ENCODE peak calls at places on chromosome 13, in ten cellular contexts. N is CD4-positive, alpha-beta memory T cell; K is tibial artery; J is thoracic aorta; Y is ascending aorta; L is sigmoid colon; G is heart right ventricle; B is neuronal stem cell; C is body of pancreas; S is adrenal gland. M is an unnamed sample. For H3K4me1, the result is how much of the 10 kb centered on the place peaks cover.

GRCh38 chr13:77001963-77002587 is 10.2 kb downstream of the CLN5 start:
- DNase-seq in N (no peak), K (no peak), J (no peak), Y (no peak), L (no peak), G (no peak), B (no peak), C (no peak), S (no peak), M (no peak)

GRCh38 chr13:18949970-18950369 is 231.7 kb downstream of the TUBA3C start:
- DNase-seq in N (no peak), K (no peak), J (no peak), Y (no peak), L (no peak), G (no peak), B (no peak), C (no peak), S (no peak), M (no peak)

GRCh38 chr13:68234278-68234677 is 1004.1 kb upstream of the PCDH9 start:
- DNase-seq in N (no peak), K (no peak), J (no peak), Y (no peak), L (no peak), G (no peak), B (no peak), C (no peak), S (no peak), M (no peak)

GRCh38 chr13:71831716-71832115 is 35.3 kb downstream of the DACH1 start:
- DNase-seq in N (no peak), K (no peak), J (no peak), Y (no peak), L (no peak), G (no peak), B (peak), C (no peak), S (no peak), M (no peak)

GRCh38 chr13:99995503-99996176 is 14.1 kb downstream of the ZIC2 start:
- DNase-seq in N (peak), K (no peak), J (no peak), Y (no peak), L (no peak), G (no peak), B (peak), C (no peak), S (no peak), M (no peak)

GRCh38 chr13:110263906-110264305 is 43.1 kb downstream of the COL4A1 start:
- DNase-seq in N (no peak), K (no peak), J (no peak), Y (no peak), L (peak), G (peak), B (no peak), C (no peak), S (no peak), M (no peak)

GRCh38 chr13:29993716-29994488 is 143.5 kb upstream of the UBL3 start:
- DNase-seq in N (no peak), K (no peak), J (no peak), Y (no peak), L (no peak), G (no peak), B (no peak), C (no peak), S (no peak), M (no peak)

GRCh38 chr13:40102854-40103253 is 447.4 kb downstream of the COG6 start:
- DNase-seq in N (no peak), K (no peak), J (no peak), Y (no peak), L (no peak), G (no peak), B (no peak), C (no peak), S (peak), M (no peak)

GRCh38 chr13:41370736-41371135 is 59.7 kb downstream of the NAA16 start:
- DNase-seq in N (no peak), K (no peak), J (no peak), Y (no peak), L (no peak), G (no peak), B (no peak), C (no peak), S (no peak), M (no peak)

GRCh38 chr13:26785845-26786630 is 25.5 kb upstream of the GPR12 start:
- DNase-seq in N (peak), K (no peak), J (no peak), Y (no peak), L (peak), G (peak), B (no peak), C (peak), S (peak), M (peak)

GRCh38 chr13:24148414-24149305 is 11.9 kb upstream of the SPATA13 start:
- DNase-seq in N (no peak), K (no peak), J (no peak), Y (no peak), L (no peak), G (no peak), B (no peak), C (peak), S (peak), M (no peak)

GRCh38 chr13:103471896-103472295 is 405.7 kb upstream of the SLC10A2 start:
- DNase-seq in N (no peak), K (no peak), J (no peak), Y (no peak), L (no peak), G (no peak), B (no peak), C (no peak), S (no peak), M (no peak)

GRCh38 chr13:22235285-22235949 is 564.5 kb downstream of the FGF9 start:
- DNase-seq in N (no peak), K (no peak), J (no peak), Y (no peak), L (no peak), G (no peak), B (no peak), C (no peak), S (no peak), M (no peak)

GRCh38 chr13:97724450-97724849 is 229.0 kb upstream of the IPO5 start:
- DNase-seq in N (no peak), K (no peak), J (no peak), Y (no peak), L (no peak), G (no peak), B (no peak), C (no peak), S (no peak), M (no peak)

GRCh38 chr13:110414283-110414682 is 107.2 kb downstream of the COL4A2 start:
- DNase-seq in N (no peak), K (no peak), J (no peak), Y (no peak), L (no peak), G (peak), B (no peak), C (no peak), S (no peak), M (no peak)

GRCh38 chr13:78998736-78999135 is 339.8 kb upstream of the OBI1 start:
- DNase-seq in N (no peak), K (no peak), J (no peak), Y (no peak), L (no peak), G (no peak), B (no peak), C (no peak), S (no peak), M (no peak)

GRCh38 chr13:98997738-98998641 is 20.1 kb upstream of the DOCK9 start:
- DNase-seq in N (no peak), K (no peak), J (no peak), Y (no peak), L (no peak), G (no peak), B (no peak), C (no peak), S (peak), M (no peak)

GRCh38 chr13:40026174-40026585 is 370.7 kb downstream of the COG6 start:
- DNase-seq in N (peak), K (no peak), J (no peak), Y (no peak), L (no peak), G (no peak), B (no peak), C (no peak), S (no peak), M (no peak)

GRCh38 chr13:24130134-24130792 is 30.3 kb upstream of the SPATA13 start:
- DNase-seq in N (no peak), K (no peak), J (no peak), Y (no peak), L (no peak), G (no peak), B (no peak), C (no peak), S (no peak), M (no peak)

GRCh38 chr13:64553411-64554129 is 2676.6 kb downstream of the PCDH9 start:
- DNase-seq in N (no peak), K (no peak), J (no peak), Y (no peak), L (no peak), G (no peak), B (no peak), C (no peak), S (no peak), M (no peak)

GRCh38 chr13:114235697-114236096 is 1.0 kb downstream of the CDC16 start:
- DNase-seq in N (no peak), K (no peak), J (no peak), Y (no peak), L (no peak), G (no peak), B (no peak), C (no peak), S (no peak), M (peak)

GRCh38 chr13:23743269-23743668 is 145.9 kb downstream of the MIPEP start:
- DNase-seq in N (peak), K (no peak), J (no peak), Y (no peak), L (no peak), G (no peak), B (no peak), C (no peak), S (no peak), M (no peak)

GRCh38 chr13:21402586-21403307 is 56.4 kb downstream of the ZDHHC20 start:
- DNase-seq in N (no peak), K (no peak), J (no peak), Y (no peak), L (no peak), G (no peak), B (no peak), C (no peak), S (peak), M (no peak)

GRCh38 chr13:91724591-91724990 is 326.2 kb downstream of the GPC5 start:
- DNase-seq in N (no peak), K (no peak), J (no peak), Y (no peak), L (no peak), G (no peak), B (no peak), C (no peak), S (peak), M (no peak)

DNA sequence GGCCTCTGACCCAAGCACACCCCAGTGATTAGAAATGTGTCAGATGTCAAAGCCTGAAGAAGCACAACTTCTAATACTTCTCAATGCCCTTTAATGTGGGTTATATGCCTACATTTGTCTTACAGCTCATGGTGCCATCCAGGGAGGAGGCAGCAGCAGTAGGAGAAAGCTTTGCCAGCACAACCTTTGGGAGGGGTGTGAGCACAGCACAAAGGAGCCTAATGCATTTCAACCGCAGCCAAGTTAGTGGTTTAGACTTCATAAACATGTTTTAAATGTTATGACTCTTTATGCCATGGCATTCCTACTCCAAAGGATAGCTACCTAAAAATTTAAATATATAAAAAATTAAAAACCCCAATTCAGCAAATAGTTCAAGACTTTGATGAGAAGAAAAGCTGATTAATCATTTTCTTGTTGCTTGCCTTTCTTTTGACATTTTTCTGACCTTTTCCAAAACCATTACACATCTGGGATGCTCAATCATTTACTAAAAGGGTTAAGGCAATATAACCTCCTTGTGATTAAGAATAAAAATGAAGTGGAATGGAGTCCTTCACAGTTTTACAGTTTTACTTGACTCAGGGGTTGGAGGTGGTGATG is 142.7 kb downstream of the DLEU7 start:
- DNase-seq in N (no peak), K (no peak), J (no peak), Y (no peak), L (no peak), G (no peak), B (no peak), C (no peak), S (no peak), M (no peak)
- H3K27ac ChIP-seq in N (no peak), K (no peak), J (no peak), Y (no peak), L (no peak), G (peak), B (no peak), C (no peak), S (no peak), M (peak)

DNA sequence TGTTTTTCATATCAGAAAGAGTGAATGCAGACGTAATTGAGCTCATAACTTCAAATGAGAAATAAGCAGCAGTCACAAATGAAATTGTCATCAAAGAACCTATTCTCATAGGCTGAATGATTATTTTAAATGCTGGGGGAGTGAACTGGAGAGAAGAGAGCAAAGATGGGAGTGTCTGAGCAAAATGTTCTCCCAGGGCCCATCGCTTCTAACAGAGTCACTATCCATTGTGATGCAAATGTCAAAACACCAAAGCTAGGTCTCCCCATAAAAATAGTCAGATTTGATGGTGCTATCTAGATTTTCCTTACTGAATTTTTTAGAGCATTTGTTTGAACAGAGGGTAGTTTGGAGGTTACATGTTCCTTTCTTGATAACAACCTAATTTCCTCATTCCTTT is 278.7 kb downstream of the PCDH9 start:
- DNase-seq in N (no peak), K (no peak), J (no peak), Y (no peak), L (no peak), G (no peak), B (no peak), C (no peak), S (no peak), M (no peak)
- H3K4me1 ChIP-seq in N (under half), K (under half), J (under half), Y (under half), L (under half), G (under half), B (under half), C (under half), S (under half), M (under half)

GRCh38 chr13:95123726-95124125 is 177.5 kb downstream of the ABCC4 start:
- DNase-seq in N (no peak), K (no peak), J (no peak), Y (no peak), L (no peak), G (no peak), B (no peak), C (no peak), S (no peak), M (no peak)
- H3K4me3 ChIP-seq in N (no peak), K (no peak), J (no peak), Y (no peak), L (no peak), G (no peak), B (no peak), C (no peak), S (no peak), M (no peak)

DNA sequence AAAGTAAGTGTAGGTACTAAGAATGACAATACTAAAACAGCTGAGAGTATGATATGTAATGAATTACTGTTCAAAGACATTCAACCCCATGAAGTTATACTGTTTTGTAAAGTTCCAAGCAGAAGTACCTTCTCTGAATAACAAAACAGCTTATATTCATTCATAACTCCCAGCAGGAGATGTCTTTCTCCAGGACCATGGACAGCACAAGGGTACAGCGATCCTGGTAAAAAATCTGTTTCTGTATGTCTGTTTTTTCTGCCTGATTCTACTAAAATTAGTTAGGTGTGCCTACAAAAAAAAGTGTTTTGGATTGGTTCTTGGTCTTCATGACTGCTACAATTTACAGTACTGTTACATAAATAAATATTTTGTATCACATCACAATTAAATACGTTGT is 172.5 kb upstream of the SLITRK5 start:
- DNase-seq in N (no peak), K (no peak), J (no peak), Y (no peak), L (no peak), G (no peak), B (peak), C (no peak), S (no peak), M (no peak)
- H3K27ac ChIP-seq in N (no peak), K (no peak), J (no peak), Y (no peak), L (no peak), G (no peak), B (no peak), C (no peak), S (no peak), M (no peak)

GRCh38 chr13:75669706-75670105 is 33.6 kb downstream of the LMO7 start:
- DNase-seq in N (no peak), K (no peak), J (no peak), Y (no peak), L (no peak), G (no peak), B (no peak), C (no peak), S (no peak), M (no peak)
- H3K4me1 ChIP-seq in N (under half), K (under half), J (under half), Y (under half), L (under half), G (under half), B (under half), C (under half), S (under half), M (under half)

GRCh38 chr13:25180795-25181537 is 8.9 kb upstream of the AMER2 start:
- DNase-seq in N (no peak), K (no peak), J (no peak), Y (no peak), L (no peak), G (no peak), B (no peak), C (no peak), S (no peak), M (no peak)

GRCh38 chr13:25179011-25179410 is 6.9 kb upstream of the AMER2 start:
- DNase-seq in N (no peak), K (no peak), J (no peak), Y (no peak), L (no peak), G (no peak), B (no peak), C (no peak), S (no peak), M (no peak)

GRCh38 chr13:25179810-25180437 is 7.8 kb upstream of the AMER2 start:
- DNase-seq in N (no peak), K (no peak), J (no peak), Y (no peak), L (no peak), G (no peak), B (no peak), C (no peak), S (no peak), M (no peak)

GRCh38 chr13:25181597-25181996 is 9.5 kb upstream of the AMER2 start:
- DNase-seq in N (no peak), K (no peak), J (no peak), Y (no peak), L (no peak), G (no peak), B (no peak), C (no peak), S (no peak), M (no peak)

GRCh38 chr13:25180450-25180794 is 8.3 kb upstream of the AMER2 start:
- DNase-seq in N (no peak), K (no peak), J (no peak), Y (no peak), L (no peak), G (no peak), B (no peak), C (no peak), S (no peak), M (no peak)
- H3K4me3 ChIP-seq in N (no peak), K (no peak), J (no peak), Y (no peak), L (no peak), G (no peak), B (peak), C (no peak), S (no peak), M (no peak)

GRCh38 chr13:80360298-80360827 is 19.4 kb upstream of the SPRY2 start:
- DNase-seq in N (no peak), K (no peak), J (no peak), Y (no peak), L (no peak), G (no peak), B (no peak), C (no peak), S (no peak), M (no peak)
- H3K27ac ChIP-seq in N (no peak), K (no peak), J (no peak), Y (peak), L (no peak), G (peak), B (peak), C (no peak), S (no peak), M (no peak)

GRCh38 chr13:33281951-33282595 is 3.5 kb downstream of the STARD13 start:
- DNase-seq in N (no peak), K (no peak), J (no peak), Y (no peak), L (no peak), G (no peak), B (no peak), C (no peak), S (no peak), M (no peak)
- H3K4me1 ChIP-seq in N (under half), K (under half), J (under half), Y (under half), L (under half), G (half or more), B (under half), C (half or more), S (half or more), M (under half)

GRCh38 chr13:44575035-44575434 is 1.1 kb downstream of the TSC22D1 start:
- DNase-seq in N (no peak), K (no peak), J (no peak), Y (no peak), L (no peak), G (no peak), B (no peak), C (no peak), S (no peak), M (no peak)
- H3K4me3 ChIP-seq in N (peak), K (peak), J (peak), Y (peak), L (no peak), G (peak), B (peak), C (no peak), S (no peak), M (peak)